ENCODE peak calls at places on chromosomes 4 and X, in ten cellular contexts. L is IMR-90, E is body of pancreas, X is A549, D is uterus, G is endothelial cell of umbilical vein, B is tibial nerve, C is breast epithelium, Q is spleen, K is heart left ventricle. J is an unnamed sample.

GRCh38 chr4:8589336-8589735 is 3.2 kb upstream of the CPZ start:
- DNase-seq in L (no peak), E (no peak), X (no peak), D (no peak), G (no peak), B (no peak), C (no peak), Q (peak; percentile 61), K (peak; percentile 10), J (no peak)

GRCh38 chr4:133565379-133565778 is 416.3 kb downstream of the PCDH10 start:
- DNase-seq in L (peak; percentile 7), E (no peak), X (no peak), D (no peak), G (peak; percentile 91), B (no peak), C (no peak), Q (no peak), K (no peak), J (no peak)

GRCh38 chr4:112185740-112186670 is 40.8 kb downstream of the FAM241A start:
- DNase-seq in L (no peak), E (no peak), X (no peak), D (no peak), G (no peak), B (no peak), C (no peak), Q (no peak), K (no peak), J (no peak)

GRCh38 chr4:22170353-22170752 is 221.8 kb upstream of the KCNIP4 start:
- DNase-seq in L (peak; percentile 60), E (no peak), X (no peak), D (no peak), G (no peak), B (no peak), C (no peak), Q (no peak), K (no peak), J (no peak)

GRCh38 chr4:148243837-148244236 is 198.4 kb downstream of the NR3C2 start:
- DNase-seq in L (no peak), E (no peak), X (no peak), D (no peak), G (no peak), B (no peak), C (no peak), Q (no peak), K (no peak), J (no peak)

GRCh38 chr4:153274967-153275366 is 69.5 kb upstream of the MND1 start:
- DNase-seq in L (no peak), E (no peak), X (no peak), D (no peak), G (no peak), B (no peak), C (no peak), Q (no peak), K (no peak), J (no peak)

GRCh38 chrX:37509349-37509748 is 62.1 kb upstream of the LANCL3 start:
- DNase-seq in L (no peak), E (no peak), X (no peak), D (no peak), G (peak; percentile 1), B (no peak), C (no peak), Q (no peak), K (no peak), J (no peak)

GRCh38 chr4:125461676-125462363 is 147.1 kb downstream of the FAT4 start:
- DNase-seq in L (peak; percentile 11), E (no peak), X (no peak), D (no peak), G (no peak), B (no peak), C (no peak), Q (no peak), K (no peak), J (no peak)

GRCh38 chr4:169815606-169816005 is 57.9 kb upstream of the HPF1 start:
- DNase-seq in L (peak; percentile 13), E (no peak), X (peak; percentile 38), D (no peak), G (no peak), B (no peak), C (no peak), Q (no peak), K (no peak), J (no peak)

DNA sequence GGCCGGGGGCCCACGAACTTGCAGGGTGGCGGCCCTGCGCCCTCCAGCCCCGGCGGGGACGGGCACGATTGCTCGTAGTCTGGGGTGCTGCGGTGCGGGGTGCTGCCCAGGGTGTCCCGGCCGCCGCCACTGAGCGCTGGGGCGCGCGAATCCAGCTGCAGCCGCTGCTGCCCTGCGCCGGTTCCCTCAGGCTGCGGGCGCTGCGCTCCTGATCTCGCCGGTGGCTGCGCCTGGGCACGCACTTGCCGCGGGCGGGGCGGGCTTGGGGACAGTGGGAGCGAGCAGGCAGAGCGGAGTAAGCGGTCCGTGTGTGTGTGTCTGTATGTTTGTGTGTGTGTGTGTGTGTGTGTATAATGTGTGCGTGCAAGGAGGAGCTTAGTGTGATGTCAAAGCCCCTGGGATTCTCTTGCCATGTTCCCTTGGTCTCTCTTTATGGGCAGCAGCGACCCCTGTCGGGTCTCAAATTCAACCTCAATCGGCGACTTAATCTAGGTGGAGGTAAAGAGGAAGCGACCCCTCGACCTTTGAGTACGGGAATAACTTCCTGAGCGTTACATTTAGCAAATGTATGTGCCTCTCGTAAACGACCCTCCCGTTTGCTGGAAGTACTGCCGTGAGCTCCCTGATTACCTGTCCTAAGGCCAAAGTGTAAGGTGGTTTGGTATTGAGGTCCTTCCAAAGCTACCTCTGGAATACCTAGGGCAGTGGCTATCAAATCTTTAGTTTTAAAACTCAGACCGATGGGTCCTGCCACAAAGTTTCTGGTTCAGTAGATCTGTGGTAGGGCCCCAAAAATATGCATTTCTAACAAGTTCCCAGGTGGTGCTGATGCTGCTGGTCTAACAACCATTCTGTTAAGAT is at the start of gene RNF150:
- DNase-seq in L (peak; percentile 92), E (peak; percentile 82), X (peak; percentile 74), D (peak; percentile 83), G (peak; percentile 79), B (peak; percentile 85), C (peak; percentile 70), Q (peak; percentile 88), K (peak; percentile 83), J (peak; percentile 91)
- TF ChIP-seq POLR2A in L (no peak), E (no peak), X (no peak), D (peak; percentile 44), G (no peak), B (peak; percentile 44), C (no peak), Q (peak; percentile 32), K (peak; percentile 25), J (no peak)

GRCh38 chr4:40606239-40606767 is 23.4 kb downstream of the RBM47 start:
- DNase-seq in L (no peak), E (no peak), X (no peak), D (no peak), G (no peak), B (no peak), C (no peak), Q (no peak), K (no peak), J (no peak)
- TF ChIP-seq CTCF in L (no peak), E (no peak), X (no peak), D (no peak), G (no peak), B (no peak), C (no peak), Q (no peak), K (no peak), J (no peak)

DNA sequence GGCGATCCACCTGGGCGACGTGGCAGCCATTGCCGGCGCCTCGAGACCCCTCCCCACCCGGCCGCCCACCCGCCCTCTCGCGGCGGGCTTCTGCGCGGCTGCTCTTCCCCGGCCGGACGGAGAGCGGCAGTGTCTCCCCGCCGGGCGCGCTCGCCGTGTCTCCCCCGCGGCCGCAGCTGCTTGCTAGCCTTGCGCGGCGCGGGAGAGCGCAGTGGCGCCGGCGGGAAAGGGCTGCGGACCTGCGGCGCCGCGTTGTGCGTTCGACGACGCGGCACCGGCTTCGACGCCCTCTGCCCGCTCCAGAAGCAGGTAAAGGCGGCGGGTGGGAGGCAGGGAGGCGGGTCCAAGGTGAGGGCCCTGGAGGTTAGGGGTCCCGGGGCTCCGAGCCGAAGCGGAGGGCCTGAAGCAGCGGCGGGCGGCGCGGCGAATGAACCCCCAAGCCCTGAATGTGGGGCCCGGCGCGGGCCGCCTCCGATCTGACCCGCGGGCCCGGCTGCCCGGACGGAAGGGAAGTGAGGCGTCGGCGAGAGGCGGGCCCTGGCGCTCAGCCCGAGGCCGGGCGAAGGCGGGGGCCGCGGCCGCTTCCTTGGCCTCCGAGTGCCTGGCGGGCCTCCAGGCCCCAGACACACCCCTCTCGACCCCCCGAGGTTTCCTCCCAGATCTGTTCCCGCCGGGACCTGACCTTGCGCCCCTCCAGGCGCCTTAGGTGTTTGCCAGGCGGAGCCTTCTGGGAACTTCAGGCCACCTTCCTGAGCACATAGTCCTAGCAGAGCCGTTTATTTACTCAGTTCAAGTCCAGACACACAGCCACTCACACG is at the start of gene N4BP2:
- DNase-seq in L (peak; percentile 68), E (peak; percentile 88), X (peak; percentile 59), D (peak; percentile 83), G (peak; percentile 88), B (peak; percentile 52), C (peak; percentile 73), Q (peak; percentile 96), K (peak; percentile 86), J (peak; percentile 78)
- TF ChIP-seq POLR2A in L (peak; percentile 80), E (peak; percentile 95), X (peak; percentile 46), D (peak; percentile 70), G (peak; percentile 96), B (peak; percentile 84), C (peak; percentile 64), Q (peak; percentile 88), K (peak; percentile 91), J (no peak)

DNA sequence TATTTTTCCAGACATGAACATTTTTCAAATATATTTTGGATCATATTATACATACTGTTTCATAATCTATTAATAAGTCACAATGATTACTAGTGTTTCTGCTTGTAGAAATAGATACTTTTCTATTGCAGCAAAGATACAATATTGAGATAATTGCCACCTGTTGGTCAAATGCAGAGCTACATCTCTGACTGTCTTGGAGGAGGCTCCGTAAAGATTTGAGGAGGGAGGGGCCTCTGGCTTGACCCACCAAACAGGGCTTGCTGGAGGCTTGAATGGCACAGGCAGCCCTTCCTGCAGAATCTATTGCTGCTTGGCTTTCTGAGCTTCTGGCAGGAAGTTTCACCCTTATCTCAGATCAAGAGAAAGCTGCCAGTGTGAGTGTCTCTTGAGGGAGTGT is 99.3 kb upstream of the ARMCX2 start:
- DNase-seq in L (peak; percentile 49), E (peak; percentile 34), X (peak; percentile 1), D (peak; percentile 15), G (peak; percentile 69), B (peak; percentile 57), C (no peak), Q (no peak), K (no peak), J (peak; percentile 52)
- TF ChIP-seq CTCF in L (peak; percentile 45), E (peak; percentile 25), X (peak; percentile 39), D (no peak), G (peak; percentile 22), B (peak; percentile 44), C (peak; percentile 39), Q (peak; percentile 63), K (peak; percentile 48), J (no peak)

GRCh38 chr4:56907489-56908205 is at the start of gene REST:
- DNase-seq in L (peak; percentile 52), E (peak; percentile 79), X (peak; percentile 52), D (peak; percentile 81), G (peak; percentile 68), B (peak; percentile 62), C (peak; percentile 56), Q (peak; percentile 96), K (peak; percentile 79), J (peak; percentile 84)
- TF ChIP-seq POLR2A in L (no peak), E (peak; percentile 61), X (peak; percentile 28), D (peak; percentile 49), G (no peak), B (peak; percentile 63), C (no peak), Q (peak; percentile 52), K (peak; percentile 64), J (no peak)